ENCODE peak calls at places on chromosomes 5 and 9, in four cellular contexts. A is chondrocyte, S is retinal pigment epithelial cell, C is cardiac muscle cell. K is an unnamed sample.

GRCh38 chr5:54098267-54098666 is 212.1 kb downstream of the ARL15 start:
- DNase-seq in A (no peak), C (no peak), S (no peak), K (no peak)

GRCh38 chr5:96256795-96257470 is 176.1 kb downstream of the PCSK1 start:
- DNase-seq in C (peak; percentile 2), A (no peak), S (no peak), K (no peak)

GRCh38 chr9:122348288-122348777 is 22.5 kb upstream of the PTGS1 start:
- DNase-seq in S (no peak), C (no peak), A (no peak), K (no peak)

GRCh38 chr5:143108498-143109128 is 294.9 kb downstream of the NR3C1 start:
- DNase-seq in A (no peak), C (no peak), S (no peak), K (no peak)

GRCh38 chr5:72106922-72107873 is at the start of gene MAP1B:
- DNase-seq in S (no peak), C (peak; percentile 80), A (no peak), K (peak; percentile 48)

GRCh38 chr9:136294437-136294836 is 9.5 kb downstream of the CCDC187 start:
- DNase-seq in C (no peak), A (no peak), S (no peak), K (no peak)

GRCh38 chr9:18463991-18464390 is 10.0 kb upstream of the ADAMTSL1 start:
- DNase-seq in C (no peak), S (no peak), A (no peak), K (no peak)

GRCh38 chr5:52994266-52994665 is 5.1 kb downstream of the ITGA2 start:
- DNase-seq in S (no peak), C (no peak), A (no peak), K (no peak)

GRCh38 chr5:102792705-102793104 is 37.6 kb downstream of the PAM start:
- DNase-seq in S (no peak), A (no peak), C (no peak), K (peak; percentile 15)

GRCh38 chr9:18142964-18143363 is 331.0 kb upstream of the ADAMTSL1 start:
- DNase-seq in C (no peak), S (no peak), A (no peak), K (peak; percentile 4)

GRCh38 chr5:168163966-168164365 is 127.5 kb upstream of the WWC1 start:
- DNase-seq in A (no peak), C (no peak), S (no peak), K (peak; percentile 72)

GRCh38 chr9:72480931-72481330 is 40.5 kb upstream of the TMC1 start:
- DNase-seq in S (no peak), A (no peak), C (no peak), K (no peak)

GRCh38 chr5:76964018-76964417 is 11.2 kb downstream of the CRHBP start:
- DNase-seq in S (no peak), A (no peak), C (no peak), K (no peak)

GRCh38 chr5:5288236-5288635 is 134.2 kb upstream of the ICE1 start:
- DNase-seq in C (no peak), S (no peak), A (no peak), K (no peak)

GRCh38 chr5:98940586-98940985 is 11.8 kb upstream of the CHD1 start:
- DNase-seq in C (no peak), A (no peak), S (no peak), K (no peak)

GRCh38 chr5:143314123-143314522 is 89.4 kb downstream of the NR3C1 start:
- DNase-seq in S (no peak), C (no peak), A (no peak), K (no peak)

GRCh38 chr9:125932012-125932411 is 184.8 kb downstream of the PBX3 start:
- DNase-seq in A (no peak), C (no peak), S (peak; percentile 99), K (no peak)

GRCh38 chr9:34662544-34663295 is at the start of gene CCL27:
- DNase-seq in S (no peak), C (no peak), A (no peak), K (no peak)

GRCh38 chr9:133534346-133535284 is at the start of gene ADAMTSL2:
- DNase-seq in S (no peak), A (no peak), C (peak; percentile 87), K (no peak)

GRCh38 chr5:111548992-111549649 is 36.8 kb upstream of the STARD4 start:
- DNase-seq in A (no peak), S (peak; percentile 39), C (peak; percentile 17), K (no peak)

GRCh38 chr5:177494356-177495195 is 2.8 kb downstream of the PDLIM7 start:
- DNase-seq in C (peak; percentile 62), S (peak; percentile 81), A (no peak), K (peak; percentile 95)

GRCh38 chr5:176740702-176741565 is 69.4 kb upstream of the UNC5A start:
- DNase-seq in A (no peak), S (no peak), C (no peak), K (no peak)

GRCh38 chr9:97740848-97741821 is 44.0 kb upstream of the XPA start:
- DNase-seq in S (peak; percentile 79), A (no peak), C (peak; percentile 63), K (no peak)

GRCh38 chr5:55303238-55303690 is 4.2 kb downstream of the DHX29 start:
- DNase-seq in S (peak; percentile 75), A (no peak), C (no peak), K (peak; percentile 13)

GRCh38 chr5:28473531-28474107 is 1435.2 kb upstream of the CDH9 start:
- DNase-seq in C (peak; percentile 8), S (no peak), A (no peak), K (peak; percentile 1)

GRCh38 chr5:138595396-138595795 is 20.2 kb upstream of the HSPA9 start:
- DNase-seq in A (no peak), S (no peak), C (peak; percentile 32), K (no peak)
- TF ChIP-seq CTCF in A (peak; percentile 33), S (peak; percentile 26), C (no peak), K (no peak)

GRCh38 chr5:85108471-85108870 is 723.8 kb upstream of the EDIL3 start:
- DNase-seq in C (no peak), A (no peak), S (no peak), K (no peak)
- TF ChIP-seq CTCF in C (no peak), A (peak; percentile 57), S (no peak), K (no peak)

DNA sequence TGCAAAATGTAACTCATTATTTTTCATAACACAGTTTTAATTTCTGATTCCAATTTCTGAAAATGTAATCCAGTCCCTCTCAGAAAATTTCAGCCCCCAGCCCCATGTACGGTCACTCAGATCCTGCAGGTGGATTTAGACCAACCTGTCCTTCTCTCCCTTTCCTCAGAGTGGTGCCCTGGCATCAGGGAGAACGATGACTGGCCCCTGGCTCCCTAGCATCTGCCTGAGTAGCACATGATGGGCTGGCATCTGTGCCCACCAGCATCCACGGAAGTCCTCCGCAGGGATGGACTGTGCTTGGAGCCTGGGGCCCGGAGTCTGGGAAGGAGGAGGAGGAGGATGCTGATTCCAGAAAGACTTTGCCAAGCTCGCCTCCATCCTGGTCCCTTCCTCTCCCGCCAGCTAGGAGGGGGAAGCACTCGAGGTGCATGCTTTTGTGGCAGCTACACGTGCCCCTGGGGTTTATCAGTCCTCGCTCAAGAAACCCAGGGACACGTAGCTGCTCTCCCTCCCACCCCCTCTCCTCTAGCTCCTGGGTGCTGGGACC is 54.4 kb upstream of the RUFY1 start:
- DNase-seq in S (no peak), C (peak; percentile 25), A (no peak), K (peak; percentile 21)
- TF ChIP-seq CTCF in S (peak; percentile 3), C (no peak), A (peak; percentile 30), K (no peak)

GRCh38 chr5:152593388-152593787 is 188.3 kb upstream of the NMUR2 start:
- DNase-seq in A (no peak), C (no peak), S (no peak), K (no peak)
- TF ChIP-seq CTCF in A (peak; percentile 20), C (no peak), S (peak; percentile 43), K (no peak)

DNA sequence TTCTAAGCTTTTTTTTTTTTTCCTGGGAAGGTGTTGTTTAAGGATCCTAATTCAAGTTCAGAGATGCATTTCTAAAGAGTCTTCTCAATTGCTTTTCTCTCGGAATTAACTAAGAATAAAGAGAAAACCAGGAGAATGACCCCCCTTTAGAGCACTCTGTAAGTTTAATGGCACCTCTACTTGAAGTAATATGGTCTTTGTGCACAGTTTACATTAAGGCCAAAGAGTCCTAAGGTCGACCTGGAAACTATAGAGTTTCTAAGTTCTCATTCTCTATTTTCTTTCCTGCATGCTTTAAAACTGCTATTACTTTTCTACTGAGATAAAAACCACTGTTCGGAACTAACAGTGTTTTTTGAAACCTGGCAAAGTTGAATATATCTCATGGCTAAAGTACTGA is 923.1 kb upstream of the CDH10 start:
- DNase-seq in C (no peak), S (no peak), A (no peak), K (no peak)
- TF ChIP-seq CTCF in C (no peak), S (no peak), A (no peak), K (no peak)

GRCh38 chr5:43312076-43312620 is 1.1 kb downstream of the HMGCS1 start:
- DNase-seq in S (no peak), A (no peak), C (no peak), K (no peak)

GRCh38 chr5:43312699-43313034 is 545 bp downstream of the HMGCS1 start:
- DNase-seq in A (no peak), C (no peak), S (no peak), K (no peak)

GRCh38 chr5:43305948-43306563 is 7.2 kb downstream of the HMGCS1 start:
- DNase-seq in C (peak; percentile 69), S (no peak), A (no peak), K (no peak)

GRCh38 chr5:43309657-43310056 is 3.6 kb downstream of the HMGCS1 start:
- DNase-seq in C (no peak), S (no peak), A (no peak), K (peak; percentile 54)

GRCh38 chr5:43309122-43309521 is 4.1 kb downstream of the HMGCS1 start:
- DNase-seq in C (no peak), A (no peak), S (no peak), K (no peak)
- TF ChIP-seq CTCF in C (no peak), A (no peak), S (no peak), K (no peak)

DNA sequence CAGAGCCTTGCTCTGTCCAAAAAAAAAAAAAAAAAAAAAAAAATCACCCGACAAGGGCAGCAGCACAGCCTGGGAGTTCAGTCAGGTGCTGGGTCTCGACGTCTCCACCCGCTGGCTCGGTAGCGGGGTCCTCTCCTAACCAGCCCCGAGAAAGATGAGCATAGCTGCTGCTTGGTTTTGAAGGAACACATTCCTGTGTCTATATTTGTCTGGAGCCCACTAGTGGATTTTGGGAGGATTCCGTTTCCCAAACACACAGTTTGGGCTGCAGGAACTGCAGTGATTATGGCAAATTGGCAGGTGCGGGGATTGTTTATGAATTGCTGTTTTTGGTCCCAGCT is 1.2 kb downstream of the OTULINL start:
- DNase-seq in A (no peak), S (no peak), C (no peak), K (no peak)
- TF ChIP-seq CTCF in A (no peak), S (no peak), C (no peak), K (no peak)

GRCh38 chr5:75734913-75735789 is 17.9 kb upstream of the POC5 start:
- DNase-seq in S (no peak), C (peak; percentile 58), A (no peak), K (peak; percentile 68)
- TF ChIP-seq CTCF in S (peak; percentile 56), C (peak; percentile 26), A (peak; percentile 80), K (peak; percentile 64)

K was measured in Calu3.